ENCODE peak calls at places on chromosomes 16 and 17, in seven cellular contexts. One of them, this sample, is unnamed.
A peak's percentile ranks its signal among the peaks of the same experiment; 100 is the strongest.

GRCh38 chr17:57530026-57530425 is 215.1 kb downstream of the CCDC182 start:
- DNase-seq in IMR-90: no peak
- DNase-seq in EH: peak; percentile 59
- DNase-seq in lung: no peak
- DNase-seq in AG04450: no peak
- DNase-seq in stimulated activated CD4-positive, alpha-beta T cell treated with anti-CD3 and anti-CD28 coated beads, Interleukin-15, amount 100 ng/mL, for 1 hour: no peak
- DNase-seq in CD8-positive, alpha-beta T cell: no peak
- DNase-seq in this sample: no peak

GRCh38 chr16:497258-497657 is 30.3 kb upstream of the CAPN15 start:
- DNase-seq in CD8-positive, alpha-beta T cell: no peak
- DNase-seq in lung: no peak
- DNase-seq in IMR-90: no peak
- DNase-seq in AG04450: no peak
- DNase-seq in stimulated activated CD4-positive, alpha-beta T cell treated with anti-CD3 and anti-CD28 coated beads, Interleukin-15, amount 100 ng/mL, for 1 hour: no peak
- DNase-seq in EH: no peak
- DNase-seq in this sample: no peak

GRCh38 chr16:10385725-10386516 is at the start of gene ATF7IP2:
- DNase-seq in stimulated activated CD4-positive, alpha-beta T cell treated with anti-CD3 and anti-CD28 coated beads, Interleukin-15, amount 100 ng/mL, for 1 hour: peak; percentile 70
- DNase-seq in lung: peak; percentile 91
- DNase-seq in AG04450: peak; percentile 59
- DNase-seq in IMR-90: peak; percentile 77
- DNase-seq in CD8-positive, alpha-beta T cell: peak; percentile 73
- DNase-seq in EH: peak; percentile 85
- DNase-seq in this sample: peak; percentile 95

GRCh38 chr16:22813946-22814325 is at the start of gene HS3ST2:
- DNase-seq in IMR-90: no peak
- DNase-seq in AG04450: no peak
- DNase-seq in stimulated activated CD4-positive, alpha-beta T cell treated with anti-CD3 and anti-CD28 coated beads, Interleukin-15, amount 100 ng/mL, for 1 hour: no peak
- DNase-seq in lung: no peak
- DNase-seq in EH: peak; percentile 18
- DNase-seq in CD8-positive, alpha-beta T cell: no peak
- DNase-seq in this sample: peak; percentile 89

GRCh38 chr17:81197409-81197795 is 25.4 kb downstream of the CEP131 start:
- DNase-seq in AG04450: no peak
- DNase-seq in EH: no peak
- DNase-seq in CD8-positive, alpha-beta T cell: no peak
- DNase-seq in lung: no peak
- DNase-seq in IMR-90: no peak
- DNase-seq in stimulated activated CD4-positive, alpha-beta T cell treated with anti-CD3 and anti-CD28 coated beads, Interleukin-15, amount 100 ng/mL, for 1 hour: no peak
- DNase-seq in this sample: no peak

GRCh38 chr17:21394265-21394664 is 18.1 kb downstream of the KCNJ12 start:
- DNase-seq in IMR-90: peak; percentile 62
- DNase-seq in AG04450: no peak
- DNase-seq in stimulated activated CD4-positive, alpha-beta T cell treated with anti-CD3 and anti-CD28 coated beads, Interleukin-15, amount 100 ng/mL, for 1 hour: no peak
- DNase-seq in CD8-positive, alpha-beta T cell: no peak
- DNase-seq in lung: no peak
- DNase-seq in EH: peak; percentile 29
- DNase-seq in this sample: no peak

GRCh38 chr16:68287276-68288251 is 23.2 kb downstream of the SLC7A6OS start:
- DNase-seq in EH: peak; percentile 96
- DNase-seq in lung: peak; percentile 53
- DNase-seq in CD8-positive, alpha-beta T cell: no peak
- DNase-seq in IMR-90: peak; percentile 86
- DNase-seq in stimulated activated CD4-positive, alpha-beta T cell treated with anti-CD3 and anti-CD28 coated beads, Interleukin-15, amount 100 ng/mL, for 1 hour: no peak
- DNase-seq in AG04450: no peak
- DNase-seq in this sample: peak; percentile 93

GRCh38 chr17:73593249-73593965 is 50.8 kb downstream of the SDK2 start:
- DNase-seq in stimulated activated CD4-positive, alpha-beta T cell treated with anti-CD3 and anti-CD28 coated beads, Interleukin-15, amount 100 ng/mL, for 1 hour: no peak
- DNase-seq in AG04450: no peak
- DNase-seq in EH: no peak
- DNase-seq in lung: no peak
- DNase-seq in IMR-90: no peak
- DNase-seq in CD8-positive, alpha-beta T cell: no peak
- DNase-seq in this sample: no peak

GRCh38 chr16:81405702-81406113 is 38.9 kb upstream of the CMIP start:
- DNase-seq in AG04450: peak; percentile 74
- DNase-seq in stimulated activated CD4-positive, alpha-beta T cell treated with anti-CD3 and anti-CD28 coated beads, Interleukin-15, amount 100 ng/mL, for 1 hour: no peak
- DNase-seq in lung: no peak
- DNase-seq in CD8-positive, alpha-beta T cell: no peak
- DNase-seq in EH: peak; percentile 86
- DNase-seq in IMR-90: peak; percentile 92
- DNase-seq in this sample: peak; percentile 47

GRCh38 chr17:32806646-32807045 is 70.3 kb downstream of the MYO1D start:
- DNase-seq in IMR-90: no peak
- DNase-seq in AG04450: no peak
- DNase-seq in lung: no peak
- DNase-seq in EH: no peak
- DNase-seq in stimulated activated CD4-positive, alpha-beta T cell treated with anti-CD3 and anti-CD28 coated beads, Interleukin-15, amount 100 ng/mL, for 1 hour: no peak
- DNase-seq in CD8-positive, alpha-beta T cell: no peak
- DNase-seq in this sample: no peak

GRCh38 chr17:28925912-28926365 is 23.1 kb upstream of the DHRS13 start:
- DNase-seq in IMR-90: peak; percentile 92
- DNase-seq in AG04450: no peak
- DNase-seq in CD8-positive, alpha-beta T cell: peak; percentile 33
- DNase-seq in EH: peak; percentile 84
- DNase-seq in stimulated activated CD4-positive, alpha-beta T cell treated with anti-CD3 and anti-CD28 coated beads, Interleukin-15, amount 100 ng/mL, for 1 hour: peak; percentile 22
- DNase-seq in lung: no peak
- DNase-seq in this sample: no peak

GRCh38 chr16:75235721-75236193 is 15.7 kb downstream of the BCAR1 start:
- DNase-seq in CD8-positive, alpha-beta T cell: no peak
- DNase-seq in AG04450: no peak
- DNase-seq in lung: no peak
- DNase-seq in stimulated activated CD4-positive, alpha-beta T cell treated with anti-CD3 and anti-CD28 coated beads, Interleukin-15, amount 100 ng/mL, for 1 hour: no peak
- DNase-seq in IMR-90: no peak
- DNase-seq in EH: no peak
- DNase-seq in this sample: no peak

GRCh38 chr16:89409161-89409711 is 81.1 kb downstream of the ANKRD11 start:
- DNase-seq in IMR-90: peak; percentile 71
- DNase-seq in stimulated activated CD4-positive, alpha-beta T cell treated with anti-CD3 and anti-CD28 coated beads, Interleukin-15, amount 100 ng/mL, for 1 hour: peak; percentile 37
- DNase-seq in AG04450: no peak
- DNase-seq in EH: peak; percentile 59
- DNase-seq in lung: no peak
- DNase-seq in CD8-positive, alpha-beta T cell: peak; percentile 64
- DNase-seq in this sample: no peak